ENCODE peak calls at places on chromosomes 11 and 22, in seven cellular contexts. W is hippocampal formation, L is ELR, F is NCI-H2171, Z is HFFc6, A is HT-29, S is GM03348. O is an unnamed sample.

GRCh38 chr11:124434699-124435098 is 10.0 kb upstream of the OR8B4 start:
- DNase-seq in A (no peak), Z (no peak), W (no peak), F (no peak), L (no peak), S (no peak), O (no peak)

GRCh38 chr11:1077417-1078119 is 2.9 kb downstream of the MUC2 start:
- DNase-seq in L (no peak), W (no peak), A (peak), S (no peak), F (no peak), Z (no peak), O (no peak)

GRCh38 chr11:30257058-30257457 is 26.2 kb downstream of the FSHB start:
- DNase-seq in L (no peak), W (no peak), F (no peak), A (peak), S (no peak), Z (no peak), O (no peak)

GRCh38 chr11:15107730-15108515 is 6.8 kb upstream of the INSC start:
- DNase-seq in Z (peak), S (peak), A (no peak), W (no peak), F (no peak), L (peak), O (no peak)

GRCh38 chr22:41619979-41620645 is 731 bp downstream of the DESI1 start:
- DNase-seq in F (peak), L (peak), A (peak), W (no peak), Z (no peak), S (peak), O (peak)

GRCh38 chr11:95575517-95575916 is 214.1 kb downstream of the FAM76B start:
- DNase-seq in W (no peak), S (no peak), L (no peak), A (no peak), F (no peak), Z (no peak), O (no peak)

GRCh38 chr22:28710112-28710888 is 30.7 kb upstream of the TTC28 start:
- DNase-seq in S (peak), L (peak), F (peak), Z (peak), A (no peak), W (no peak), O (peak)

GRCh38 chr22:50264104-50264745 is 2.7 kb upstream of the MAPK12 start:
- DNase-seq in A (no peak), L (no peak), F (no peak), W (no peak), Z (no peak), S (no peak), O (no peak)

GRCh38 chr22:47055921-47056320 is 293.5 kb downstream of the TBC1D22A start:
- DNase-seq in F (no peak), W (no peak), L (no peak), A (no peak), Z (no peak), S (no peak), O (no peak)

GRCh38 chr22:46547883-46548244 is 10.4 kb upstream of the CELSR1 start:
- DNase-seq in S (peak), A (peak), F (no peak), W (no peak), L (peak), Z (peak), O (peak)

GRCh38 chr11:71505001-71505400 is 22.1 kb upstream of the KRTAP5-7 start:
- DNase-seq in Z (no peak), L (no peak), S (no peak), A (no peak), W (no peak), F (no peak), O (no peak)

GRCh38 chr11:17498475-17498874 is 21.8 kb upstream of the ABCC8 start:
- DNase-seq in W (no peak), A (no peak), Z (no peak), S (peak), L (peak), F (no peak), O (peak)

GRCh38 chr11:73430326-73430725 is 54.1 kb downstream of the RELT start:
- DNase-seq in F (no peak), A (no peak), S (no peak), L (no peak), Z (no peak), W (no peak), O (no peak)

GRCh38 chr22:42388130-42388797 is 43.9 kb downstream of the NFAM1 start:
- DNase-seq in Z (no peak), L (peak), S (no peak), A (peak), F (peak), W (no peak), O (no peak)

GRCh38 chr11:127252321-127252720 is 251.8 kb upstream of the KIRREL3 start:
- DNase-seq in Z (no peak), A (no peak), W (peak), L (no peak), S (no peak), F (no peak), O (no peak)

GRCh38 chr11:30801357-30801756 is 215.2 kb upstream of the MPPED2 start:
- DNase-seq in Z (no peak), F (no peak), A (no peak), W (no peak), L (no peak), S (no peak), O (no peak)

GRCh38 chr22:29901354-29901753 is 18.4 kb downstream of the MTMR3 start:
- DNase-seq in F (no peak), S (no peak), Z (no peak), W (no peak), L (no peak), A (no peak), O (no peak)

GRCh38 chr22:49483946-49484345 is 343.7 kb downstream of the BRD1 start:
- DNase-seq in A (no peak), Z (no peak), F (no peak), L (no peak), W (no peak), S (no peak), O (no peak)

GRCh38 chr22:20577549-20577975 is 70.2 kb downstream of the MED15 start:
- DNase-seq in F (no peak), W (no peak), A (no peak), S (no peak), L (no peak), Z (no peak), O (no peak)

GRCh38 chr11:12125609-12126149 is 15.3 kb downstream of the MICAL2 start:
- DNase-seq in W (no peak), Z (no peak), S (no peak), F (no peak), L (peak), A (peak), O (no peak)

GRCh38 chr22:40026641-40027040 is 31.9 kb downstream of the FAM83F start:
- DNase-seq in F (no peak), A (no peak), S (no peak), L (no peak), W (no peak), Z (no peak), O (no peak)

GRCh38 chr22:38180841-38181452 is 683 bp downstream of the PLA2G6 start:
- DNase-seq in S (no peak), L (peak), F (no peak), A (peak), W (no peak), Z (no peak), O (peak)

GRCh38 chr11:112343368-112344039 is 82.8 kb upstream of the PLET1 start:
- DNase-seq in Z (no peak), A (peak), F (no peak), W (no peak), L (no peak), S (no peak), O (no peak)

GRCh38 chr11:125225401-125225800 is 60.9 kb downstream of the PKNOX2 start:
- DNase-seq in A (no peak), S (no peak), W (no peak), Z (no peak), F (no peak), L (no peak), O (no peak)

GRCh38 chr22:27482414-27482813 is 319.1 kb downstream of the MN1 start:
- DNase-seq in W (no peak), L (no peak), Z (no peak), A (no peak), F (no peak), S (no peak), O (no peak)

GRCh38 chr11:101030015-101030414 is 99.6 kb downstream of the PGR start:
- DNase-seq in F (no peak), W (no peak), Z (no peak), S (no peak), A (no peak), L (no peak), O (no peak)

GRCh38 chr11:27211370-27212127 is 151.5 kb downstream of the CCDC34 start:
- DNase-seq in L (peak), A (peak), W (no peak), F (no peak), S (no peak), Z (no peak), O (no peak)

GRCh38 chr11:122733301-122733686 is 77.8 kb downstream of the UBASH3B start:
- DNase-seq in S (no peak), Z (no peak), F (no peak), L (no peak), W (no peak), A (peak), O (no peak)

GRCh38 chr11:59918987-59919589 is 19.1 kb upstream of the OOSP1 start:
- DNase-seq in F (no peak), Z (peak), A (peak), W (no peak), S (peak), L (peak), O (peak)

GRCh38 chr11:44379141-44380008 is 69.4 kb upstream of the ALX4 start:
- DNase-seq in S (no peak), W (no peak), Z (no peak), L (no peak), A (no peak), F (no peak), O (no peak)

GRCh38 chr11:30991802-30992512 is 377.6 kb downstream of the DCDC1 start:
- DNase-seq in L (no peak), A (peak), Z (no peak), F (no peak), S (no peak), W (no peak), O (no peak)

GRCh38 chr11:79390923-79391322 is 49.9 kb downstream of the TENM4 start:
- DNase-seq in F (no peak), S (peak), Z (peak), W (no peak), A (no peak), L (no peak), O (no peak)

GRCh38 chr11:13328276-13328675 is 50.7 kb downstream of the BMAL1 start:
- DNase-seq in L (no peak), W (no peak), S (no peak), A (no peak), Z (no peak), F (no peak), O (no peak)

GRCh38 chr11:66432597-66432996 is 6.1 kb downstream of the MRPL11 start:
- DNase-seq in W (no peak), A (no peak), Z (no peak), S (no peak), F (no peak), L (no peak), O (no peak)

GRCh38 chr11:103700605-103701004 is 335.8 kb upstream of the DDI1 start:
- DNase-seq in A (no peak), F (no peak), S (peak), Z (peak), L (peak), W (no peak), O (no peak)

GRCh38 chr22:29336751-29337490 is 21.4 kb upstream of the RASL10A start:
- DNase-seq in Z (no peak), S (no peak), F (no peak), A (no peak), L (no peak), W (no peak), O (no peak)

GRCh38 chr22:44089717-44090570 is 65.8 kb downstream of the PARVB start:
- DNase-seq in A (no peak), Z (no peak), W (no peak), S (no peak), F (no peak), L (no peak), O (no peak)

GRCh38 chr11:76206327-76207081 is at the start of gene WNT11:
- DNase-seq in L (peak), Z (no peak), A (peak), S (peak), F (no peak), W (no peak), O (peak)

O was measured in RKO.